ENCODE peak calls at places on chromosomes 5 and 9, in six cellular contexts. N is mesenchymal stem cell, Y is H9, Q is IMR-90, M is neuronal stem cell, Z is trophoblast cell. O is an unnamed sample.

GRCh38 chr9:128253140-128253990 is 22.4 kb downstream of the GOLGA2 start:
- DNase-seq in N (no peak), Y (no peak), Q (no peak), M (no peak), Z (no peak), O (no peak)

GRCh38 chr9:27505744-27506161 is 18.3 kb upstream of the IFNK start:
- DNase-seq in N (no peak), Y (no peak), Q (no peak), M (no peak), Z (no peak), O (no peak)

GRCh38 chr9:26157411-26157810 is 479.2 kb upstream of the TUSC1 start:
- DNase-seq in N (no peak), Y (no peak), Q (no peak), M (no peak), Z (no peak), O (no peak)

GRCh38 chr5:590343-590742 is 21.8 kb upstream of the CEP72 start:
- DNase-seq in N (no peak), Y (no peak), Q (no peak), M (no peak), Z (no peak), O (no peak)

GRCh38 chr5:156929366-156929948 is 33.6 kb downstream of the TIMD4 start:
- DNase-seq in N (no peak), Y (no peak), Q (no peak), M (no peak), Z (no peak), O (no peak)

GRCh38 chr5:41083306-41083705 is 12.2 kb upstream of the MROH2B start:
- DNase-seq in N (no peak), Y (no peak), Q (peak), M (no peak), Z (no peak), O (no peak)

GRCh38 chr5:115033861-115034260 is 135.8 kb downstream of the TRIM36 start:
- DNase-seq in N (no peak), Y (peak), Q (no peak), M (peak), Z (no peak), O (peak)

GRCh38 chr5:173238312-173239232 is 3.6 kb upstream of the NKX2-5 start:
- DNase-seq in N (peak), Y (peak), Q (no peak), M (no peak), Z (peak), O (peak)

GRCh38 chr9:122222741-122223140 is 6.0 kb downstream of the LHX6 start:
- DNase-seq in N (no peak), Y (no peak), Q (no peak), M (no peak), Z (no peak), O (no peak)

GRCh38 chr9:127661342-127661741 is 45.4 kb upstream of the CFAP157 start:
- DNase-seq in N (no peak), Y (no peak), Q (no peak), M (peak), Z (no peak), O (peak)

GRCh38 chr5:63128018-63128417 is 549.4 kb downstream of the LRRC70 start:
- DNase-seq in N (no peak), Y (no peak), Q (no peak), M (no peak), Z (no peak), O (no peak)

DNA sequence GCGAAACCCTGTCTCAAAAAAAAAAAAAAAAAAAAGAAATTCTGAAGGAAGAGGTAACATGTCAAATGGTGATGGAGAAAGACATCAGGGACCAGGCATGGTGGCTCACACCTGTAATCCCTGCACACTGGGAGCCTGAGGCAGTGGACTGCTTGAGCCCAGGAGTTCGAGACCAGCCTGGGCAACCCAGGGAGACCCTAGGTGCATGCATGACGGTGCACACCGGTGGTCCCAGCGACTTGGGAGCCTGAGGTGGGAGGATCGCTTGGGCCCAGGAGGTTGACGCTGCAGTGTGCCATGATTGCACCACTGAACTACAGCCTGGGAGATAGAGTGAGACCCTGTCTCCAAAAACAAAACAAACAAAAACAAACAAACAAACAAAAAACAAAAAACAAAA is 1.8 kb downstream of the ISCA1 start:
- DNase-seq in N (no peak), Y (no peak), Q (no peak), M (no peak), Z (no peak), O (no peak)
- H3K23ac ChIP-seq in N (no peak), Y (no peak), Q (no peak), M (no peak), Z (no peak), O (no peak)

DNA sequence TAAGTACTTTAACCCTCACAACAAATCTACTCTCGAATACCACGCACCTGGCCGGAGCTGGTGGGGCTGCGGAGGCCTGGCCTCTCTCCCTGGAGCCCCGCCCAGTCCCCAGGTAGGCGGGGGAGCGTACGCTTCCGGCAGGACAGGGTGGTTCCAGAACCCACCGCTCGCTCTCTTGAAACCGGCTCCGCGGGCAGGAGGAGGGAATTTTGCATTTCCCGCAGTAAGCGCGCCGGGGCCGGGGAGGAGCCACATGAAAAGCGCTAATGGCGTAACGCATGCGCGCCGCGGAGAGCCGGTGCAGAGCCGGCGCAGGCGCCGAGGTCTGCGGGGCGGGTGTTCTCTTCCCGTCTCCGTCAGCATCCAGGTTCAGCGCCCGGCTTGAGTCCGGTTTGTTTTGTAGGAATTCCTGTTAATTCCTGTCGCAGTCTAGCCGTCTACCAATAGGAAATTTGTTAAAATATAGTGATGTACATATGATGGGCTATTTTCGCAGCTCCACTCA is 20.8 kb downstream of the CAVIN4 start:
- DNase-seq in N (peak), Y (peak), Q (peak), M (peak), Z (peak), O (peak)
- H3K4ac ChIP-seq in N (no peak), Y (no peak), Q (peak), M (no peak), Z (no peak), O (no peak)

DNA sequence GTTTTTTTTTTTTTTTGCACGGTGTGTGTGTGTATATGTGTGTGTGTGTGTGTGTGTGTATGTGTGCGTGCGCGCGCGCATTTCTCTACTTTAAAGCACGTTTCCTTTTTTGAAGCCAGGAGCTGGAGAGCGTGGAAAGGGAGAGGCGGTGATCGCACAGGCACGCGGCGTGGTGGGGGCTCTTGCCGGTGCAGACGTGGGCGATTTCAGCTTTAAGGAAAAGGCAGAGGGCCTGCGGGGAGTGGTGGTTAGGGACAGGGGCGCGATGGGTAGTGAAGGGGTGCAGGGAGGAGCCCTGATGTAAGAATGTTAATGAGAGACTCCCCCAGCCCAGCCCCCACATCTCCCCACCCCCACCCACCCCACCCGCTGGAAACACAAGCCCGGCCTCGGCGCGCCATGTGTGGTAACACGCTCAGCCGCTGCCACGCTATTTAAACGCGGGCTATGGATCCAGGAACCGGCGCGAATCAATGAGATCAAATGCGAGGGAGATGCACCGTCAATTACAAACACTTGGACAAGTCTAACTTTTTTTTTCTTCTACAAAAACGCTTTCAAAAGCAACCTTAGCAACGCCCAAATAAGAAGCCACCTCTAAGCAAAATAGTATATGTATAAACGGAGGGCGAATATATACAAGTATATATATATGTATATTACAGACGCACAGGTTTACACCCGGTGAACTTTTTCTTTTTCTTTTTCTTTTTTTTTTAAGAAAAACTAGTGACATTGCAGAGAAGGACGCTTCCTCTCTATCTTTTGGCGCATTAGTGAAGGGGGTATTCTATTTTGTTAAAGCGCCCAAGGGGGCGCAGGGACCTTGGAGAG is at the start of gene NPR3:
- DNase-seq in N (peak), Y (no peak), Q (peak), M (no peak), Z (no peak), O (no peak)
- H3K27ac ChIP-seq in N (no peak), Y (no peak), Q (peak), M (no peak), Z (no peak), O (no peak)

GRCh38 chr5:5968981-5969380 is 409.4 kb downstream of the MED10 start:
- DNase-seq in N (no peak), Y (no peak), Q (no peak), M (no peak), Z (no peak), O (no peak)
- H3K23ac ChIP-seq in N (no peak), Y (no peak), Q (no peak), M (no peak), Z (no peak), O (no peak)

GRCh38 chr5:58582004-58582403 is 871 bp upstream of the RAB3C start:
- DNase-seq in N (no peak), Y (peak), Q (no peak), M (peak), Z (peak), O (peak)
- H3K4ac ChIP-seq in N (no peak), Y (no peak), Q (no peak), M (no peak), Z (no peak), O (no peak)

GRCh38 chr5:177249761-177250537 is 53.6 kb downstream of the RAB24 start:
- DNase-seq in N (no peak), Y (no peak), Q (no peak), M (no peak), Z (no peak), O (no peak)
- H3K27ac ChIP-seq in N (peak), Y (no peak), Q (no peak), M (no peak), Z (no peak), O (no peak)

GRCh38 chr9:33179298-33179697 is 12.2 kb upstream of the B4GALT1 start:
- DNase-seq in N (no peak), Y (no peak), Q (no peak), M (no peak), Z (no peak), O (no peak)

GRCh38 chr9:33177633-33178032 is 10.5 kb upstream of the B4GALT1 start:
- DNase-seq in N (no peak), Y (no peak), Q (no peak), M (no peak), Z (no peak), O (no peak)

GRCh38 chr9:33184947-33185346 is 17.8 kb upstream of the B4GALT1 start:
- DNase-seq in N (no peak), Y (no peak), Q (no peak), M (no peak), Z (peak), O (no peak)

GRCh38 chr9:33185406-33185805 is 18.3 kb upstream of the B4GALT1 start:
- DNase-seq in N (no peak), Y (no peak), Q (no peak), M (no peak), Z (peak), O (no peak)

GRCh38 chr9:33180526-33181184 is 13.5 kb upstream of the B4GALT1 start:
- DNase-seq in N (no peak), Y (no peak), Q (peak), M (no peak), Z (peak), O (peak)
- H3K23ac ChIP-seq in N (no peak), Y (no peak), Q (peak), M (no peak), Z (no peak), O (no peak)

GRCh38 chr5:141095263-141095641 is 837 bp downstream of the PCDHB2 start:
- DNase-seq in N (peak), Y (no peak), Q (no peak), M (no peak), Z (no peak), O (peak)

GRCh38 chr5:141100243-141100805 is at the start of gene PCDHB3:
- DNase-seq in N (peak), Y (peak), Q (peak), M (no peak), Z (no peak), O (peak)

GRCh38 chr5:141094481-141095262 is at the start of gene PCDHB2:
- DNase-seq in N (peak), Y (peak), Q (peak), M (peak), Z (no peak), O (peak)
- H3K4ac ChIP-seq in N (peak), Y (peak), Q (no peak), M (no peak), Z (no peak), O (no peak)

GRCh38 chr9:1210954-1211353 is 160.8 kb downstream of the DMRT2 start:
- DNase-seq in N (no peak), Y (no peak), Q (no peak), M (no peak), Z (peak), O (no peak)
- H3K27ac ChIP-seq in N (no peak), Y (no peak), Q (no peak), M (no peak), Z (no peak), O (no peak)